ENCODE peak calls at places on chromosomes 3 and 15, in four cellular contexts. W is A549, E is suprapubic skin, K is cardiac muscle cell. Z is an unnamed sample.

GRCh38 chr3:78565712-78566111 is 1202.1 kb downstream of the ROBO1 start:
- DNase-seq in W (no peak), E (no peak), K (no peak), Z (no peak)

GRCh38 chr15:58467722-58468436 is 36.1 kb downstream of the LIPC start:
- DNase-seq in W (no peak), E (no peak), K (no peak), Z (no peak)

GRCh38 chr3:115062412-115062956 is 84.6 kb downstream of the ZBTB20 start:
- DNase-seq in W (no peak), E (no peak), K (no peak), Z (peak)

GRCh38 chr15:22949074-22949547 is 31.1 kb downstream of the CYFIP1 start:
- DNase-seq in W (no peak), E (no peak), K (peak), Z (peak)

GRCh38 chr3:192187485-192188051 is 539.8 kb downstream of the FGF12 start:
- DNase-seq in W (no peak), E (no peak), K (no peak), Z (no peak)

GRCh38 chr3:156750874-156751245 is 75.3 kb upstream of the LEKR1 start:
- DNase-seq in W (no peak), E (no peak), K (peak), Z (peak)

GRCh38 chr15:70111203-70112017 is 13.7 kb upstream of the TLE3 start:
- DNase-seq in W (peak), E (no peak), K (peak), Z (peak)

GRCh38 chr3:79012530-79012913 is 755.3 kb downstream of the ROBO1 start:
- DNase-seq in W (no peak), E (no peak), K (no peak), Z (no peak)

GRCh38 chr15:79595995-79596622 is 164.0 kb downstream of the MINAR1 start:
- DNase-seq in W (peak), E (no peak), K (peak), Z (peak)

GRCh38 chr3:15556512-15556911 is 35.0 kb upstream of the COLQ start:
- DNase-seq in W (no peak), E (no peak), K (no peak), Z (no peak)

GRCh38 chr3:197475514-197475913 is 80.3 kb downstream of the BDH1 start:
- DNase-seq in W (no peak), E (no peak), K (no peak), Z (no peak)

GRCh38 chr3:197476126-197476525 is 79.6 kb downstream of the BDH1 start:
- DNase-seq in W (no peak), E (no peak), K (no peak), Z (no peak)

GRCh38 chr3:197471221-197472010 is 84.4 kb downstream of the BDH1 start:
- DNase-seq in W (no peak), E (no peak), K (no peak), Z (no peak)

GRCh38 chr3:197468866-197469382 is 86.8 kb downstream of the BDH1 start:
- DNase-seq in W (peak), E (no peak), K (no peak), Z (peak)

DNA sequence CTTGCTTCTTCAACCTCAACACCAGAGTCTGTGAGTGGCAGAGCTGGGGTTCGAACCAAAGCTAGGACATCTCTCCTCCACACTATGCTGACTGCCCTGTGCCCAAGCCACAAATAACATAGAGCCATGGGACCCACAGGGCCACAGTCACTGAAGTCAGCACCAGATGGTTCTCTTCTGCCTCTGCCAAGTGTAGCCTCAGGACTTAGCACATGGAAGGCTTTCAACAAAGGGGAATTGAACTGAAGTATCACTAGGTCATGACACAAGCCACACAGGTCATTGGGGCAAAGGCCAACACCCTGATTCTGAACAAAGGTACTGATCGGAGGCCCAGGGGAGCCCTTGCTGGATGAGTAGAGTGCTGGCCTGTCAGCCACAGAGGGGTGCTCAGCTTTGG is 83.6 kb downstream of the BDH1 start:
- DNase-seq in W (no peak), E (no peak), K (no peak), Z (no peak)
- TF ChIP-seq CTCF in W (no peak), E (no peak), K (no peak), Z (no peak)

DNA sequence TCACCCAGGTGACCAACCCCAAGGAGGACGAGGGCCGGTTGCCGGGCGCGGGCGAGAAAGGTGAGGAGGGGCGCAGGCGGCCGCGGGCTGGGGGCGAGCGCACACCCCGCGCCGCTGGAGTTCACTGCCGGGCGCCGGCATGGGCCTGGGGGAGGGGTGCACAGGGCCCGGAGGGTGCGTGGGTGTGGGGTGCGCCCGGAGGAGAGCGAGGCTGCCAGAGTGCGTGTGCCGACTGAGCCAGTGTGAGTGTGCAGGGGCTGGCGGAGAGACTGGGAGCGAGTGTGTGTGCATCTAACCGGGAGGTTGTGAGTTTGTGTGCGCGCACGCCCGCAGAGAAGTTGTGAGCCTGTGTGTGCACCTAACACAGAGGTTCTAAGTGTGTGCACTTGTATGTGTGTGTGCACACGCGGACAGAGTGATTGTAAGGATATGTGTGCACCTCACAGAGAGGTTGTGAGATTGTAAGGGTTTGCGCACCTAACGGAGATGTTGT is 585 bp downstream of the CTDSPL start:
- DNase-seq in W (peak), E (no peak), K (peak), Z (peak)
- H3K4me3 ChIP-seq in W (peak), E (peak), K (peak), Z (peak)

GRCh38 chr3:134840459-134840858 is 45.4 kb downstream of the EPHB1 start:
- DNase-seq in W (no peak), E (no peak), K (no peak), Z (no peak)

GRCh38 chr3:134839422-134839821 is 44.4 kb downstream of the EPHB1 start:
- DNase-seq in W (no peak), E (peak), K (no peak), Z (no peak)

GRCh38 chr3:134839990-134840389 is 44.9 kb downstream of the EPHB1 start:
- DNase-seq in W (no peak), E (peak), K (no peak), Z (no peak)

GRCh38 chr3:134836921-134837320 is 41.9 kb downstream of the EPHB1 start:
- DNase-seq in W (no peak), E (peak), K (no peak), Z (no peak)

DNA sequence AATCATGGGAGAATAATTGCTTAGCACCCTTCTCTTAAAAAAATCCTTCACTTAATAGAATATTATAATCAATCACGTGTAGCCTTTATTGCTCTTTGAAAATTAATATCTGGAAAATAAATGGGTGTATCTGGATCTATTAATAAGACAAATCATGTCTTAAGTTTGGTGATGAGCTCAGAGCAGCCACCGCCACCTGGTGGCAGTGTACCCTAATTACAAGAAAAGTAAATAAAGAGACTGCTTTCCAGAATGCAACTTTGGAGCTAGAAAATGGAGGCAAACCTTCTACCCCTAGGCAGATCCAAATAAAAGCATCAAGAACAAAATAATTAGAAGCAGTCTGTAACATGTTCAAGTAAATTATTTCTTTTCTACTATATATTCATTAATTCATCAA is 43.5 kb downstream of the EPHB1 start:
- DNase-seq in W (no peak), E (peak), K (no peak), Z (no peak)
- TF ChIP-seq CTCF in W (peak), E (no peak), K (no peak), Z (peak)

DNA sequence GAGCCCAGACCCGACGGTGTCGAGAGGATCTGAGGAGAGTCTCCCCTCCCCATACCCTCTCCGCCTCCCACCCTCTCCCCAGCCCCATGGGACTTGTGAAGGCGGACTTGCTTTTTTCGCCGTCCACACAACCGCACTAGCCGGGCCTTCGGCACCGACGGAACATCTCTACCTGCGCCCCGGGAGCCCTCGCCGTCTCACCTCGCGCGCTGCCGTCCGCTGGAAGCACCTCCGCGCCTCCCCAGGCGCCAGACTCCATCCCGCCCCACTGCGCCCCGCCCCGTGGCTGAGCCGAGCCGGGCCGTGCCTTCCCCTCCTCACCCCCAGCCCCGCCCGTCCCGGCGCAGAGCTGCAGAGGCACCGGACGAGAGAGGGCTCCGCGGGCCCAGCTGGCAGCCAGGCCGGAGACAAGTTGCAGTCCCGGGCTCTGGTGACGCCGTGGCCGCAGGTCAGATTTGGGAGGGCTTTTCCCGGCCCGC is at the start of the genes DUOX1 and DUOXA1:
- DNase-seq in W (no peak), E (no peak), K (peak), Z (no peak)
- H3K4me3 ChIP-seq in W (no peak), E (peak), K (peak), Z (peak)

DNA sequence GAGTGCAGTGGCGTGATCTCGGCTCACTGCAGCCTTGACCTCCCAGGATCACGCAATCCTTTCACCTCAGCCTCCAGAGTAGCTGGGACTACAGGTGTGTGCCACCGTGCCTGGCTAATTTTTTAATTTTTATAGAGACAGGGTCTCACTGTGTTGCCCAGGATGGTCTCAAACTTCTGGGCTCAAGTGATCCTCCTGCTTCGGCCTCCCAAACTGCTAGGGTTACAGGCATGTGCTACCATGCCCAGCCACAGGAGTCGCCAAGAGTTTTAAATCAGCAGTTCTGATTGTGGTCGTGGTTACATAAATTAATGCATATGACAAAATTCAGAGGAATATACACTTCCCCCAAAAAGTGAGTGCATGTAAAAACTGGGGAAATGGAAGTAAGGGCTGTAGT is 33.0 kb downstream of the MEGF11 start:
- DNase-seq in W (no peak), E (no peak), K (no peak), Z (no peak)
- TF ChIP-seq CTCF in W (no peak), E (no peak), K (peak), Z (no peak)

DNA sequence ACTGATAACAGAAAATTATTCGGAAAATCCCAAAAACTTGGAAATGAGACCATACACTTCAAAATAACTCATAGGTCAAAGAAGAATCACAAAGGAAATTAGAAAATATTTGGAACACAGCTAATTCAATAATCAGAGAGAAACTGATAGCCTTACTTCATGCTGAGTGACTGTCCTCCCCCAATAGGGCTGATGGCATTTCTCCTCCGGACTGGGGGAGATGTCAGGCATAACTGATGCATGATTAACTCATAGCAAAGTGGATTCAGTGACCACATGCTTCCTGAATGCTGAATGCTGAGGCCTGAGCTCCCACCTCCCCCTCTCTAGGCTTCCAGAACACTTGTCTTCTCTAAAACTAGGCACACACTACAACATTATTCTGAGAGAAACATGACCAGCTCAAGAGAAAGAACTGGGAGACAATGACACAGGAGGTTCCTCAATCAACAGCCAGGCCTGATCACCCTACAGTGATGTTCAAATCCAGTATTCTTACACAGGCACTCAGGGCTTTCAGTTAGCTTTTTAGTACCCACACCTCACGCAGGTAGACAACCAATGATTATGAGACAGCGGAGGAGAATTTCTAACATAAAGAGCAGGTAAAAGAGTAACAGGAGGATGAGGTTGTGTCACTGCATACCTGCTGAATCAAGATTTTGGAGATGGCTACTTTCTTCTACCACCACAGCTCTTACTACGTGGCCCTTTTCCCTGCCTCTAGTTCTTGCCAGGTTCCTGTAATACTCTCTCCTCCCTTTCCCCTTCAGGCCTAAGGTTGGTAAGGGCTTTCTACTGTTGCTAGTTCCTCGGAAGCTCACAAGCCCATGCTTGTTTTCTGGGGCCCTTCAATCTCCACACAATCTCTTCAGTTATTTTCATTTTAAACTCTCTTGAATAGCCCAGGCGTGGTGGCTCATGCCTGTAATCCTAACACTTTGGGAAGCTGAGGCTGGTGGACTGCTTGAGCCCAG is 96.1 kb downstream of the FMN1 start:
- DNase-seq in W (no peak), E (no peak), K (no peak), Z (peak)
- H3K4me3 ChIP-seq in W (no peak), E (no peak), K (no peak), Z (no peak)

GRCh38 chr15:85792872-85793621 is 1.7 kb downstream of the KLHL25 start:
- DNase-seq in W (no peak), E (no peak), K (no peak), Z (no peak)

GRCh38 chr15:85795320-85795668 is 569 bp upstream of the KLHL25 start:
- DNase-seq in W (no peak), E (no peak), K (no peak), Z (no peak)

GRCh38 chr15:85793641-85794597 is 806 bp downstream of the KLHL25 start:
- DNase-seq in W (peak), E (no peak), K (peak), Z (peak)

GRCh38 chr15:85794598-85795319 is at the start of gene KLHL25:
- DNase-seq in W (peak), E (peak), K (peak), Z (peak)

DNA sequence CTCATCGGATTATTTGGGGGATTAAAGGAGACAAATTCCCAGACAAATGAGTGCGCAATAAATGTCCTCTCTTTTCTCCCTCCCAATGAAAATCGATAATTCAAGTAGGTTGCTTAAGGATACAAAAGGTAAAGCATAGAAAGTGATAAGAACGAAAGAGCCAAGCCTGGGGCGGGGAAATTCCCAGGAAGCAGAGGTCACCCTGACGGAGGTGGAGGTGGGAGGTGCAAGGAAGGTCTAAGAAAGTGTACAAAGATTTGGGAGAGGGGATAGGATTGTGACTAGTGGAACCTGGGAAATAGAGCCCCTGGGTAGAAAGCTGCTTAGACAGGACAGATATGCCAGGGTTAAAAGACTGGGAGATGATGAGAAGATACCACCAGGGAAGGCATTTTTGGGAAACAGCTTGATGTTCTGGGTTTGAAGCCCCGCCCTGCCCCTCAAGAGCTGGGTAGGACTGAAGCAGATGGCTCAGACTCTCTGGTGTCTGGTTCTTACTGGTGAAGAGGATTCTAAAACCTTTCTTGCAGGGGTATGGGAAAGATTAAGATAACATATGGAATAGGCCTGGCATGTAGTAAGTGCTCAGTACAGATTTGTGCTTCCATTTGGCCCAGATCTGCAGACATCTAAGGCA is 1.1 kb upstream of the KLHL25 start:
- DNase-seq in W (no peak), E (no peak), K (no peak), Z (no peak)
- TF ChIP-seq CTCF in W (no peak), E (no peak), K (no peak), Z (no peak)

GRCh38 chr15:68113273-68113672 is 59.2 kb downstream of the PIAS1 start:
- DNase-seq in W (no peak), E (no peak), K (no peak), Z (peak)
- H3K4me3 ChIP-seq in W (no peak), E (no peak), K (no peak), Z (no peak)

GRCh38 chr15:41928100-41928499 is 34.2 kb upstream of the SPTBN5 start:
- DNase-seq in W (peak), E (no peak), K (no peak), Z (no peak)

GRCh38 chr15:41927516-41927915 is 33.7 kb upstream of the SPTBN5 start:
- DNase-seq in W (no peak), E (no peak), K (no peak), Z (no peak)

GRCh38 chr15:41928637-41929620 is 35.1 kb upstream of the SPTBN5 start:
- DNase-seq in W (no peak), E (no peak), K (no peak), Z (peak)

GRCh38 chr15:41925209-41925608 is 31.4 kb upstream of the SPTBN5 start:
- DNase-seq in W (no peak), E (no peak), K (peak), Z (no peak)

GRCh38 chr15:41926184-41927056 is 32.6 kb upstream of the SPTBN5 start:
- DNase-seq in W (no peak), E (no peak), K (no peak), Z (peak)
- TF ChIP-seq CTCF in W (no peak), E (no peak), K (no peak), Z (no peak)

GRCh38 chr15:55915221-55915620 is 78.2 kb downstream of the NEDD4 start:
- DNase-seq in W (no peak), E (no peak), K (no peak), Z (no peak)

GRCh38 chr15:55916666-55917409 is 76.6 kb downstream of the NEDD4 start:
- DNase-seq in W (no peak), E (no peak), K (peak), Z (peak)

GRCh38 chr15:55914446-55914845 is 79.0 kb downstream of the NEDD4 start:
- DNase-seq in W (no peak), E (no peak), K (no peak), Z (no peak)

GRCh38 chr15:55917881-55918296 is 75.5 kb downstream of the NEDD4 start:
- DNase-seq in W (peak), E (no peak), K (peak), Z (peak)

DNA sequence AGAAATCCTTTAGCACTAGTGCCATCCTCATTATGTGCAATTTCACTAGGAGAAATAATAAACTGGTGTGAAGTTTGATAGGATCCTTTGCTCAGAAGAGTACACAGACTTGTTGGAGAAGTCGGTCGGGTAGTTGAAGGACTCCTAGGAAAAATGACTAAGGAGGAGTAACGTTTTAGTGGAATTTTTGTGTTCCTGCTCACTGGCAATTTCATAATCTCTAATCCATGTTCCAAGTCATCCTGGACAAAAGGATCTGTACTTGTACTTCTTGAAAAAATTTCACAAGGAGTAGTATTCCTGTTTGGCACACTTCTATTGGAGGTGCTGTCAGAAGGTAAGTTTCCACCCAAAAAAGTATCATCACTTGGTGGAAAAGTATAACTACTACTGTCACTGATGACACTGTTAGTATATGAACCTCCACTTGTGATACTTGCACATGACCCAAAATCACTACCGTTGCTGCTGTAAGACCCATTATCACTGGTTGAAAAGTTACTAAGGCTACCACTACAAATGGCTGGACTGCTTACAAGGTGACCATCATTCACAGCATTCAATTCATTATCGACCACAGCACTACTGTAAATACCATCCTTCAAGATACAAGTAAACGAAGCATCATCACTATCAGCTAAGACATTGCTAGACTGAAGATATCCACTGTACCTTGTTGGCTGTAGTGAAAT is 77.4 kb downstream of the NEDD4 start:
- DNase-seq in W (no peak), E (no peak), K (no peak), Z (peak)
- H3K4me3 ChIP-seq in W (peak), E (no peak), K (no peak), Z (peak)

Z was measured in foreskin fibroblast.